ENCODE peak calls at places on chromosomes 6 and 20, in five cellular contexts. V is NCI-H1092; N is stimulated activated CD4-positive, alpha-beta T cell treated with anti-CD3 and anti-CD28 coated beads, TNF-alpha, amount 100 ng/mL, for 1 hour; C is fibroblast of lung; R is GM23338. K is an unnamed sample.

GRCh38 chr6:150666071-150666470 is 66.4 kb downstream of the PLEKHG1 start:
- DNase-seq in V (no peak), N (no peak), C (peak; percentile 57), R (no peak), K (no peak)

GRCh38 chr6:66328181-66328580 is 621.2 kb upstream of the EYS start:
- DNase-seq in V (no peak), N (no peak), C (peak; percentile 35), R (no peak), K (no peak)

GRCh38 chr20:32945710-32946221 is 58.5 kb downstream of the SUN5 start:
- DNase-seq in V (no peak), N (no peak), C (peak; percentile 7), R (peak; percentile 77), K (peak; percentile 43)

GRCh38 chr20:50510706-50511401 is 671 bp downstream of the PTPN1 start:
- DNase-seq in V (no peak), N (no peak), C (no peak), R (peak; percentile 16), K (no peak)

GRCh38 chr6:71287038-71287437 is 1.6 kb upstream of the OGFRL1 start:
- DNase-seq in V (no peak), N (no peak), C (no peak), R (no peak), K (peak; percentile 57)

GRCh38 chr6:85361643-85362014 is 88.3 kb upstream of the NT5E start:
- DNase-seq in V (no peak), N (no peak), C (no peak), R (no peak), K (no peak)

GRCh38 chr6:28683945-28684538 is 158.4 kb downstream of the GPX5 start:
- DNase-seq in V (no peak), N (no peak), C (peak; percentile 30), R (peak; percentile 78), K (peak; percentile 65)

GRCh38 chr20:24584538-24585356 is 115.3 kb downstream of the SYNDIG1 start:
- DNase-seq in V (no peak), N (no peak), C (peak; percentile 47), R (no peak), K (peak; percentile 24)

GRCh38 chr6:133764011-133764812 is 124.7 kb upstream of the TCF21 start:
- DNase-seq in V (no peak), N (no peak), C (peak; percentile 84), R (peak; percentile 29), K (no peak)

GRCh38 chr6:88916615-88917198 is 46.7 kb downstream of the RNGTT start:
- DNase-seq in V (no peak), N (no peak), C (no peak), R (no peak), K (no peak)

GRCh38 chr6:134295953-134296553 is 21.9 kb downstream of the SGK1 start:
- DNase-seq in V (no peak), N (no peak), C (peak; percentile 99), R (peak; percentile 17), K (peak; percentile 10)

GRCh38 chr6:149862901-149863595 is 1.1 kb downstream of the LRP11 start:
- DNase-seq in V (peak; percentile 18), N (no peak), C (peak; percentile 69), R (peak; percentile 71), K (peak; percentile 52)

GRCh38 chr6:160167547-160168391 is 46.2 kb downstream of the SLC22A1 start:
- DNase-seq in V (no peak), N (no peak), C (no peak), R (no peak), K (no peak)

GRCh38 chr6:166446146-166446545 is 63.4 kb upstream of the MPC1 start:
- DNase-seq in V (no peak), N (no peak), C (no peak), R (no peak), K (no peak)

GRCh38 chr20:49367113-49367512 is 89.3 kb upstream of the ZNFX1 start:
- DNase-seq in V (no peak), N (no peak), C (no peak), R (no peak), K (no peak)

GRCh38 chr6:52333840-52334200 is 28.1 kb upstream of the PAQR8 start:
- DNase-seq in V (no peak), N (no peak), C (no peak), R (no peak), K (no peak)

GRCh38 chr20:62624325-62624690 is 18.0 kb upstream of the SLCO4A1 start:
- DNase-seq in V (no peak), N (no peak), C (no peak), R (peak; percentile 20), K (peak; percentile 88)

GRCh38 chr6:161434921-161435411 is 161.1 kb upstream of the AGPAT4 start:
- DNase-seq in V (no peak), N (no peak), C (peak; percentile 100), R (no peak), K (no peak)

GRCh38 chr20:20364747-20365558 is 3.0 kb upstream of the INSM1 start:
- DNase-seq in V (peak; percentile 49), N (no peak), C (no peak), R (peak; percentile 44), K (no peak)

GRCh38 chr6:37698264-37699137 is 818 bp upstream of the MDGA1 start:
- DNase-seq in V (peak; percentile 45), N (peak; percentile 48), C (no peak), R (peak; percentile 76), K (peak; percentile 44)

GRCh38 chr20:34069341-34070078 is 42.5 kb downstream of the EIF2S2 start:
- DNase-seq in V (peak; percentile 73), N (peak; percentile 27), C (peak; percentile 72), R (peak; percentile 94), K (peak; percentile 84)

GRCh38 chr20:31551581-31552081 is 37.4 kb downstream of the HM13 start:
- DNase-seq in V (no peak), N (no peak), C (peak; percentile 69), R (no peak), K (no peak)

GRCh38 chr6:143536866-143537691 is 25.6 kb upstream of the FUCA2 start:
- DNase-seq in V (no peak), N (peak; percentile 43), C (peak; percentile 54), R (peak; percentile 86), K (no peak)

GRCh38 chr6:20770776-20771175 is 236.5 kb downstream of the CDKAL1 start:
- DNase-seq in V (no peak), N (no peak), C (peak; percentile 9), R (no peak), K (no peak)

GRCh38 chr6:31727717-31728671 is 1.1 kb downstream of the DDAH2 start:
- DNase-seq in V (no peak), N (no peak), C (no peak), R (no peak), K (peak; percentile 90)

GRCh38 chr6:132199343-132199742 is 201.9 kb downstream of the MOXD1 start:
- DNase-seq in V (no peak), N (no peak), C (peak; percentile 79), R (no peak), K (no peak)

GRCh38 chr20:47735412-47736400 is 49.6 kb downstream of the SULF2 start:
- DNase-seq in V (no peak), N (no peak), C (no peak), R (no peak), K (no peak)

GRCh38 chr6:33139596-33140206 is 52.6 kb downstream of the COL11A2 start:
- DNase-seq in V (no peak), N (no peak), C (no peak), R (no peak), K (no peak)

GRCh38 chr20:19257201-19257600 is 44.8 kb downstream of the SLC24A3 start:
- DNase-seq in V (peak; percentile 44), N (no peak), C (no peak), R (no peak), K (no peak)

GRCh38 chr20:36658300-36658699 is 12.3 kb upstream of the SLA2 start:
- DNase-seq in V (no peak), N (no peak), C (no peak), R (no peak), K (no peak)

K was measured in OCI-LY7.